ENCODE peak calls at places on chromosomes 4 and X, in nine cellular contexts. K is HCT116, F is GM23248, Z is K562, L is MM.1S, N is DND-41, O is hepatocyte, Y is fibroblast of lung, H is HepG2. R is an unnamed sample.
A peak's percentile ranks its signal among the peaks of the same experiment; 100 is the strongest.

GRCh38 chr4:48043504-48043903 is 26.9 kb downstream of the NIPAL1 start:
- DNase-seq in K (no peak), F (no peak), Z (no peak), L (no peak), N (no peak), O (no peak), Y (no peak), H (no peak), R (no peak)

GRCh38 chrX:82412851-82413250 is 1095.2 kb upstream of the POU3F4 start:
- DNase-seq in K (peak; percentile 1), F (no peak), Z (no peak), L (no peak), N (no peak), O (no peak), Y (no peak), H (no peak), R (no peak)

GRCh38 chrX:24245201-24245600 is 68.7 kb downstream of the SUPT20HL2 start:
- DNase-seq in K (no peak), F (peak; percentile 82), Z (no peak), L (no peak), N (no peak), O (peak; percentile 61), Y (peak; percentile 71), H (no peak), R (no peak)

GRCh38 chr4:186266699-186267467 is 894 bp downstream of the F11 start:
- DNase-seq in K (no peak), F (peak; percentile 8), Z (no peak), L (no peak), N (no peak), O (peak; percentile 66), Y (peak; percentile 13), H (peak; percentile 58), R (no peak)

GRCh38 chrX:136162827-136163427 is 15.6 kb downstream of the FHL1 start:
- DNase-seq in K (peak; percentile 23), F (peak; percentile 73), Z (peak; percentile 64), L (peak; percentile 74), N (peak; percentile 65), O (peak; percentile 55), Y (peak; percentile 42), H (peak; percentile 13), R (peak; percentile 59)

GRCh38 chr4:7389719-7390118 is 45.0 kb downstream of the PSAPL1 start:
- DNase-seq in K (no peak), F (no peak), Z (no peak), L (no peak), N (no peak), O (no peak), Y (no peak), H (no peak), R (no peak)

GRCh38 chrX:13699183-13699826 is 10.4 kb downstream of the RAB9A start:
- DNase-seq in K (no peak), F (peak; percentile 74), Z (peak; percentile 77), L (no peak), N (no peak), O (peak; percentile 50), Y (peak; percentile 47), H (no peak), R (peak; percentile 15)

GRCh38 chr4:14054391-14054790 is 426.9 kb upstream of the BOD1L1 start:
- DNase-seq in K (no peak), F (peak; percentile 21), Z (no peak), L (no peak), N (no peak), O (no peak), Y (no peak), H (no peak), R (no peak)

GRCh38 chrX:152903589-152903988 is 5.7 kb downstream of the ZNF185 start:
- DNase-seq in K (no peak), F (no peak), Z (no peak), L (no peak), N (no peak), O (no peak), Y (no peak), H (no peak), R (no peak)

GRCh38 chr4:54224960-54225670 is 4.0 kb upstream of the PDGFRA start:
- DNase-seq in K (no peak), F (no peak), Z (no peak), L (no peak), N (no peak), O (no peak), Y (no peak), H (no peak), R (no peak)

GRCh38 chr4:54225671-54226398 is 3.3 kb upstream of the PDGFRA start:
- DNase-seq in K (no peak), F (peak; percentile 75), Z (no peak), L (no peak), N (no peak), O (peak; percentile 16), Y (no peak), H (no peak), R (no peak)

GRCh38 chr4:54227261-54228063 is 1.6 kb upstream of the PDGFRA start:
- DNase-seq in K (no peak), F (peak; percentile 81), Z (no peak), L (no peak), N (no peak), O (peak; percentile 60), Y (peak; percentile 75), H (no peak), R (peak; percentile 67)

GRCh38 chr4:54228064-54228527 is 997 bp upstream of the PDGFRA start:
- DNase-seq in K (no peak), F (peak; percentile 91), Z (peak; percentile 32), L (peak; percentile 43), N (no peak), O (peak; percentile 91), Y (peak; percentile 68), H (peak; percentile 5), R (no peak)

DNA sequence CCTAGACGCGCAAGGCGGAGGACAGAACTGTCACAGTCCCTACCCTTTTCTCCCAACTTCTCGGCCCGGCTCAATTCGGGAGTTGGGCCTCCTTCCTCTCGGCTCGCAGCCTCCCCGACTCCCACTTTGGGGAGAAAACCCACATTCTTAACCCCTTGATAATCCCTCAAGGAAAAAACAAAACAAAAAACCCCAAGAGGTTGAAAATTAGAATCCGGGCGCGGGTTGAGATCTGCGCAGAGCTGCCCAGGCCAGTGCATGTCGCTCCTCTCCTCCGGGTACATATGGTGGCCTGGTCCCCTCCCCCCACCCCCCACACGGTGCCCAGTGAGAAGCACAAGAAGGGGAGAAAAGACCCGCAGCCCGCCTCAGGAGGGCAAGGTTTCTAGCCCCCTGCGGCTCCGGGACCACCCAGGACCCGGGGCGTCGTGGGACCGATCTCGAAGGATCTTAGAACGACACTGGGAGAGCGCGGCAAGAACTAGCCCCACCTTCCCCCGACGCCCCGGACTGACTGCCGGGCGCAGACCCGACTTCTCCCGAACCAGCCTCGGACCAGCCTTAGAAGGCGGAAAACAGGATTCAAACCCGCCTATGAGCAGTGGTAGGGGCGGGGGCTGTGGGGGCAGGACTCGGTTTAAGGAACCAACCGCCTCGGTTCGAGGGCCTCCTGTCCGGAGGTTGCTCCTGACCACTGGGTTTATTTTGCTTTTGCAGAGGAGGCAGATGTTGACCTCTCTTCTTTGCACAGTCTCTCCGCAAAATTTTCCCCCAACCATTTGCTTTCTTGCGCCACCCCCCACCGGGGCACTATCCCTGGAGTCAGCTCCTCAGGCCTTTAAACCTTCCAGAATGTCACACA is 2.5 kb upstream of the PDGFRA start:
- DNase-seq in K (no peak), F (peak; percentile 83), Z (no peak), L (no peak), N (no peak), O (peak; percentile 65), Y (peak; percentile 75), H (no peak), R (no peak)
- TF ChIP-seq EZH2 in K (no peak), F (no peak), Z (no peak), L (no peak), N (no peak), O (no peak), Y (no peak), H (no peak), R (peak; percentile 34)

GRCh38 chr4:146649232-146649631 is 10.5 kb downstream of the POU4F2 start:
- DNase-seq in K (no peak), F (no peak), Z (no peak), L (no peak), N (no peak), O (no peak), Y (no peak), H (no peak), R (no peak)

GRCh38 chr4:146654976-146655761 is 16.5 kb downstream of the POU4F2 start:
- DNase-seq in K (no peak), F (peak; percentile 47), Z (no peak), L (no peak), N (no peak), O (peak; percentile 56), Y (peak; percentile 21), H (no peak), R (no peak)

GRCh38 chr4:146650034-146650433 is 11.3 kb downstream of the POU4F2 start:
- DNase-seq in K (no peak), F (no peak), Z (no peak), L (no peak), N (no peak), O (no peak), Y (no peak), H (no peak), R (no peak)

GRCh38 chr4:146654648-146654975 is 15.9 kb downstream of the POU4F2 start:
- DNase-seq in K (no peak), F (no peak), Z (no peak), L (no peak), N (no peak), O (no peak), Y (no peak), H (no peak), R (peak; percentile 24)
- TF ChIP-seq EZH2 in K (no peak), F (no peak), Z (no peak), L (no peak), N (no peak), O (no peak), Y (no peak), H (no peak), R (no peak)

GRCh38 chrX:107506596-107507031 is 57.2 kb downstream of the FRMPD3 start:
- DNase-seq in K (no peak), F (no peak), Z (no peak), L (no peak), N (no peak), O (no peak), Y (no peak), H (no peak), R (no peak)

GRCh38 chrX:107505223-107505622 is 55.8 kb downstream of the FRMPD3 start:
- DNase-seq in K (no peak), F (no peak), Z (no peak), L (no peak), N (no peak), O (no peak), Y (no peak), H (peak; percentile 1), R (no peak)

GRCh38 chrX:107508925-107509324 is 59.5 kb downstream of the FRMPD3 start:
- DNase-seq in K (no peak), F (no peak), Z (no peak), L (no peak), N (no peak), O (no peak), Y (no peak), H (no peak), R (no peak)

GRCh38 chrX:107507744-107508117 is 58.3 kb downstream of the FRMPD3 start:
- DNase-seq in K (no peak), F (no peak), Z (no peak), L (no peak), N (no peak), O (no peak), Y (no peak), H (no peak), R (no peak)

GRCh38 chrX:107507093-107507743 is 57.8 kb downstream of the FRMPD3 start:
- DNase-seq in K (no peak), F (no peak), Z (no peak), L (no peak), N (no peak), O (no peak), Y (no peak), H (no peak), R (no peak)
- TF ChIP-seq EZH2 in K (no peak), F (peak; percentile 86), Z (no peak), L (no peak), N (no peak), O (peak; percentile 44), Y (no peak), H (no peak), R (peak; percentile 19)

GRCh38 chr4:155529197-155529596 is 137.5 kb upstream of the GUCY1A1 start:
- DNase-seq in K (no peak), F (peak; percentile 41), Z (no peak), L (peak; percentile 46), N (peak; percentile 42), O (no peak), Y (peak; percentile 11), H (no peak), R (peak; percentile 74)
- TF ChIP-seq EZH2 in K (no peak), F (no peak), Z (no peak), L (no peak), N (no peak), O (no peak), Y (no peak), H (no peak), R (no peak)